ENCODE peak calls at places on chromosomes 16 and 17, in eight cellular contexts. Y is activated CD8-positive, alpha-beta memory T cell treated with anti-CD3 and anti-CD28 coated beads, Interleukin-2, amount 10 ng/mL, durations not matched to agents 7 days and 5 days; L is right cardiac atrium; Z is sciatic nerve; N is effector memory CD8-positive, alpha-beta T cell; B is upper lobe of right lung; T is CD8-positive, alpha-beta T cell; H is activated B cell treated with CpG ODN at 0.5 μM for 24 hours. O is an unnamed sample.

GRCh38 chr16:23469814-23470213 is 16.8 kb upstream of the COG7 start:
- ATAC-seq in Y (no peak), L (no peak), Z (no peak), N (no peak), B (peak; percentile 74), T (no peak), H (no peak), O (no peak)

GRCh38 chr16:726188-726437 is 130 bp downstream of the CCDC78 start:
- ATAC-seq in Y (no peak), L (no peak), Z (no peak), N (no peak), B (no peak), T (no peak), H (no peak), O (no peak)

GRCh38 chr17:3972281-3972731 is 8.1 kb upstream of the ATP2A3 start:
- ATAC-seq in Y (peak; percentile 63), L (no peak), Z (no peak), N (peak; percentile 68), B (no peak), T (no peak), H (peak; percentile 70), O (no peak)

GRCh38 chr16:89033304-89033703 is 56.3 kb upstream of the CBFA2T3 start:
- ATAC-seq in Y (no peak), L (no peak), Z (no peak), N (no peak), B (no peak), T (no peak), H (no peak), O (no peak)

GRCh38 chr17:37438141-37438540 is 31.5 kb downstream of the TADA2A start:
- ATAC-seq in Y (no peak), L (no peak), Z (no peak), N (no peak), B (no peak), T (no peak), H (no peak), O (no peak)

GRCh38 chr16:86834451-86835035 is 256.2 kb downstream of the FOXL1 start:
- ATAC-seq in Y (no peak), L (no peak), Z (peak; percentile 72), N (no peak), B (no peak), T (no peak), H (no peak), O (no peak)

GRCh38 chr17:27502526-27503324 is 46.5 kb downstream of the KSR1 start:
- ATAC-seq in Y (no peak), L (peak; percentile 68), Z (peak; percentile 81), N (no peak), B (peak; percentile 40), T (no peak), H (no peak), O (peak; percentile 31)

GRCh38 chr16:70689035-70689969 is 3.4 kb upstream of the MTSS2 start:
- ATAC-seq in Y (no peak), L (no peak), Z (no peak), N (no peak), B (peak; percentile 43), T (no peak), H (no peak), O (no peak)

GRCh38 chr16:54903047-54903446 is 27.6 kb upstream of the IRX5 start:
- ATAC-seq in Y (no peak), L (no peak), Z (no peak), N (no peak), B (no peak), T (no peak), H (no peak), O (no peak)

GRCh38 chr17:15892679-15893332 is 52.1 kb upstream of the ADORA2B start:
- ATAC-seq in Y (no peak), L (no peak), Z (peak; percentile 20), N (no peak), B (peak; percentile 60), T (no peak), H (no peak), O (no peak)

GRCh38 chr17:81416612-81417011 is 21.4 kb downstream of the BAHCC1 start:
- ATAC-seq in Y (no peak), L (no peak), Z (no peak), N (no peak), B (no peak), T (no peak), H (no peak), O (no peak)

GRCh38 chr17:62980842-62981241 is 14.8 kb downstream of the TANC2 start:
- ATAC-seq in Y (no peak), L (no peak), Z (no peak), N (no peak), B (no peak), T (no peak), H (no peak), O (no peak)

GRCh38 chr17:48626202-48626469 is at the start of gene HOXB9:
- ATAC-seq in Y (peak; percentile 16), L (no peak), Z (no peak), N (no peak), B (no peak), T (peak; percentile 5), H (peak; percentile 13), O (no peak)

O was measured in gastroesophageal sphincter.